ENCODE peak calls at places on chromosomes 5 and 9, in six cellular contexts. P is K562, H is HepG2, M is GM12878, Q is upper lobe of left lung, B is A549. A is an unnamed sample.

GRCh38 chr9:136454026-136454796 is 14.6 kb upstream of the INPP5E start:
- ATAC-seq in B (no peak), Q (peak; percentile 6), H (no peak), M (no peak), P (no peak), A (no peak)

GRCh38 chr9:130918870-130919558 is 20.0 kb downstream of the FIBCD1 start:
- ATAC-seq in Q (no peak), P (no peak), B (no peak), H (no peak), M (no peak), A (no peak)

GRCh38 chr9:102521097-102521755 is 473.9 kb upstream of the CYLC2 start:
- ATAC-seq in H (no peak), Q (no peak), P (no peak), M (no peak), B (no peak), A (no peak)

GRCh38 chr9:14030350-14030823 is 283.6 kb downstream of the NFIB start:
- ATAC-seq in M (no peak), P (peak; percentile 71), H (no peak), Q (no peak), B (peak; percentile 75), A (peak; percentile 41)

GRCh38 chr5:162995568-162995967 is 441.8 kb upstream of the CCNG1 start:
- ATAC-seq in B (no peak), H (no peak), Q (no peak), M (peak; percentile 89), P (no peak), A (no peak)

GRCh38 chr5:2895196-2895595 is 143.7 kb upstream of the IRX2 start:
- ATAC-seq in P (no peak), Q (no peak), H (no peak), B (no peak), M (no peak), A (no peak)

GRCh38 chr5:36279054-36279698 is 22.5 kb downstream of the RANBP3L start:
- ATAC-seq in B (no peak), P (no peak), Q (no peak), H (no peak), M (no peak), A (no peak)

GRCh38 chr9:4068449-4068848 is 231.4 kb downstream of the GLIS3 start:
- ATAC-seq in P (no peak), H (peak; percentile 90), B (peak; percentile 38), M (no peak), Q (no peak), A (no peak)

GRCh38 chr9:76049341-76049740 is 158.9 kb downstream of the PCSK5 start:
- ATAC-seq in P (no peak), H (peak; percentile 49), Q (peak; percentile 62), M (no peak), B (no peak), A (no peak)

GRCh38 chr5:56270568-56271392 is 37.6 kb upstream of the ANKRD55 start:
- ATAC-seq in P (peak; percentile 100), M (peak; percentile 97), B (peak; percentile 100), Q (peak; percentile 96), H (peak; percentile 99), A (peak; percentile 94)

GRCh38 chr5:103375863-103376591 is 117.5 kb downstream of the MACIR start:
- ATAC-seq in P (no peak), H (peak; percentile 79), M (peak; percentile 26), Q (no peak), B (no peak), A (no peak)

GRCh38 chr9:18452276-18452675 is 21.7 kb upstream of the ADAMTSL1 start:
- ATAC-seq in M (no peak), H (no peak), Q (no peak), B (no peak), P (no peak), A (no peak)

GRCh38 chr9:6449086-6449485 is 36.1 kb downstream of the UHRF2 start:
- ATAC-seq in B (no peak), M (peak; percentile 28), H (no peak), P (peak; percentile 47), Q (no peak), A (no peak)

GRCh38 chr9:136910901-136911245 is 24.6 kb downstream of the TRAF2 start:
- ATAC-seq in M (peak; percentile 68), B (peak; percentile 74), Q (no peak), P (peak; percentile 58), H (peak; percentile 73), A (no peak)

GRCh38 chr9:136107155-136107952 is 11.3 kb downstream of the TMEM250 start:
- ATAC-seq in P (peak; percentile 69), B (no peak), Q (no peak), M (peak; percentile 66), H (no peak), A (no peak)

GRCh38 chr5:5521029-5521428 is 98.6 kb downstream of the ICE1 start:
- ATAC-seq in B (no peak), M (no peak), P (no peak), Q (no peak), H (no peak), A (no peak)

GRCh38 chr9:116081437-116082110 is 72.0 kb upstream of the PAPPA start:
- ATAC-seq in P (no peak), H (no peak), M (no peak), B (no peak), Q (no peak), A (no peak)

GRCh38 chr9:129587487-129588262 is 33.2 kb downstream of the C9orf50 start:
- ATAC-seq in H (no peak), P (peak; percentile 95), Q (no peak), M (no peak), B (no peak), A (no peak)

GRCh38 chr5:163914911-163915310 is 409.5 kb downstream of the MAT2B start:
- ATAC-seq in H (peak; percentile 30), B (no peak), P (peak; percentile 70), M (peak; percentile 74), Q (no peak), A (no peak)

GRCh38 chr5:175795959-175796358 is 75.4 kb upstream of the CPLX2 start:
- ATAC-seq in P (no peak), H (no peak), M (no peak), Q (no peak), B (no peak), A (no peak)

GRCh38 chr5:175800656-175801081 is 70.7 kb upstream of the CPLX2 start:
- ATAC-seq in Q (no peak), H (no peak), P (peak; percentile 48), B (peak; percentile 39), M (no peak), A (no peak)

GRCh38 chr5:175798626-175799025 is 72.8 kb upstream of the CPLX2 start:
- ATAC-seq in H (no peak), M (no peak), B (no peak), P (no peak), Q (no peak), A (no peak)

GRCh38 chr5:175797521-175798038 is 73.8 kb upstream of the CPLX2 start:
- ATAC-seq in P (no peak), M (peak; percentile 41), H (peak; percentile 5), Q (no peak), B (peak; percentile 37), A (no peak)

DNA sequence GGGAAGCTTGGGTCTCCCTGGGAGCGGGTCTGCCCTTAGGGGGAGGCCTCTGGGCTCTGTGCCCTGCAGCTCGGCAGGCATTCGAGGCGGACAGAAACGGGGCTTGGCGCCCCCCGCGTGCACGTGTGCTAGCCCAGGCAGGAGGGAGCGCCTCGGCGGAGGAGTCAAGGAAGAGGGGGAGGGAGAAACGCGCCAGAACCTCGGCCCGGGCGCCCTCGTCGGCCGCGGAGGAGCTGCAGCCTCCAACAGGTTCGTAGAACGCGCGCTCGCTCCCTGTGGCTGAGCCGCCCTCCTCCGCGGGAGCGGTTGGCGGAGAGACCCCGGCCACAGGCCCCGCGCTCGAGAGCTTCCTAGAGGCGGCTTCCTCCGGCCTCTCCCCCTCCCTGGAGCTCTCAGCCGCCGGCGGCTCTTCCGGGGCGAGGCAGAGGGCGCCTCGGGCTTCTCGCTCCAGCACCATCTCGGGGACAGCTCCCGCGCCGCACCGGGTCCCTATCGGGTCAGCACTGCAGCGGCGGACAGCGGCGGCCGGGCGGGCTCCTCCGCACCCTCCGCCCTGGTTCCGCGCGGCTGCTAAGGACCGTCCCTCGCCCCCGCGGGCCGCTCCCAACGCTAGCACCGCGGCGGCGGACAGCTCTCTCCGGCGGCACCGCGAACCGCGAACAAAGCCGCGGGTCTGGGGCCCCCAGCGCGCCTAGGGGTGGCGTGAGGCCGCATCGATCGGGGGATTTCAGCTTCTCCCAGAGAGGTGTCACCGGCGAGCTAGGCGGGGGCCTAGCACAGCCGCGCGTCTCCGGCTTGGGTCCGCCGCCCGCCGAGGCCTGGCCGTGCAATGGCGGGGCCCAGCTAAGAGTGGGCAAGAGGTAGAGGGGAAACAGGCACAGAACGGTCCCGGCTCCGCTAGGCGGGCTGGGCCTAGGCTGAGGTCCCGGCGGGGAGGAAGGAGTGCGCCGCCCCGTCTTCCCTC is 74.6 kb upstream of the CPLX2 start:
- ATAC-seq in H (peak; percentile 98), B (peak; percentile 97), Q (peak; percentile 93), M (peak; percentile 74), P (peak; percentile 99), A (peak; percentile 96)
- TF ChIP-seq EP300 in H (no peak), B (no peak), Q (no peak), M (no peak), P (no peak), A (no peak)

DNA sequence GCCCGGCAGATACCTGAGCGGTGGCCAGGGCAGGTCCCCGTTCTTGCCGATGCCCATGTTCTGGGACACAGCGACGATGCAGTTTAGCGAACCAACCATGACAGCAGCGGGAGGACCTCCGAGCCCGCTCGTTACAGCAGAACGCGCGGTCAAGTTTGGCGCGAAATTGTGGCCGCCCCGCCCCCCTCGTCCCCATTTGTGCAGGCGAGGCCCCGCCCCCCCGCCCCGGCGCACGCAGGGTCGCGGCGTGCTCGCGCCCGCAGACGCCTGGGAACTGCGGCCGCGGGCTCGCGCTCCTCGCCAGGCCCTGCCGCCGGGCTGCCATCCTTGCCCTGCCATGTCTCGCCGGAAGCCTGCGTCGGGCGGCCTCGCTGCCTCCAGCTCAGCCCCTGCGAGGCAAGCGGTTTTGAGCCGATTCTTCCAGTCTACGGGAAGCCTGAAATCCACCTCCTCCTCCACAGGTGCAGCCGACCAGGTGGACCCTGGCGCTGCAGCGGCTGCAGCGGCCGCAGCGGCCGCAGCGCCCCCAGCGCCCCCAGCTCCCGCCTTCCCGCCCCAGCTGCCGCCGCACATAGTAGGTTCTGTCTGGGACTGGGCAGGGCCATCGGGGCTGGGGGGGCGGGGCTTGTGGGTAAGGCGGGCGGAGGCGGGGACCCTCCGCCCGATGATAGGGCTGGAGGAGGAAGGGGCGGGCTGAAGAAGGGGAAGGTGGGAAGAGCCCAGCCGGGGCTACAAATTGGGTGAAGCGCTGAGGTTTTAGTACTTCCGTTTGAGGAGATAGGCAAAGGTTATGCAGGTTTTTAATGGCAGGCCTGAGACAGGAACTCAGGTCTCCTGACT is at the start of the genes DHFR and MSH3:
- ATAC-seq in B (peak; percentile 90), P (peak; percentile 76), Q (peak; percentile 87), H (peak; percentile 84), M (peak; percentile 76), A (peak; percentile 68)
- TF ChIP-seq CTCF in B (peak; percentile 31), P (peak; percentile 30), Q (no peak), H (peak; percentile 53), M (peak; percentile 12), A (peak; percentile 52)

GRCh38 chr5:149942199-149942598 is 2.4 kb downstream of the PDE6A start:
- ATAC-seq in P (peak; percentile 35), H (peak; percentile 73), B (no peak), Q (no peak), M (no peak), A (no peak)
- H3K27ac ChIP-seq in P (no peak overlapping the region), H (no peak overlapping the region), B (peak overlapping the region; percentile 91), Q (no peak overlapping the region), M (no peak overlapping the region), A (no peak overlapping the region)

GRCh38 chr9:133786936-133787748 is 49.0 kb upstream of the SARDH start:
- ATAC-seq in Q (no peak), P (no peak), B (no peak), M (no peak), H (no peak), A (no peak)
- TF ChIP-seq EP300 in Q (no peak), P (no peak), B (no peak), M (no peak), H (no peak), A (no peak)